ENCODE peak calls at places on chromosomes 16 and 17, in seven cellular contexts. One of them, this sample, is unnamed.

GRCh38 chr16:12976936-12977335 is 75.5 kb downstream of the SHISA9 start:
- DNase-seq in prostate gland: no peak
- DNase-seq in stomach: no peak
- DNase-seq in spleen: no peak
- DNase-seq in astrocyte of the cerebellum: no peak
- DNase-seq in A549: peak; percentile 4
- DNase-seq in fibroblast of lung: no peak
- DNase-seq in this sample: no peak

GRCh38 chr17:18225121-18225561 is 294 bp upstream of the LLGL1 start:
- DNase-seq in prostate gland: peak; percentile 95
- DNase-seq in astrocyte of the cerebellum: peak; percentile 83
- DNase-seq in fibroblast of lung: peak; percentile 91
- DNase-seq in A549: peak; percentile 96
- DNase-seq in spleen: peak; percentile 99
- DNase-seq in stomach: peak; percentile 98
- DNase-seq in this sample: peak; percentile 96

GRCh38 chr17:48505788-48506187 is 25.0 kb downstream of the HOXB1 start:
- DNase-seq in prostate gland: no peak
- DNase-seq in A549: peak; percentile 89
- DNase-seq in stomach: no peak
- DNase-seq in spleen: no peak
- DNase-seq in fibroblast of lung: peak; percentile 92
- DNase-seq in astrocyte of the cerebellum: peak; percentile 34
- DNase-seq in this sample: no peak

GRCh38 chr17:16506188-16506587 is 14.2 kb upstream of the LRRC75A start:
- DNase-seq in A549: no peak
- DNase-seq in stomach: no peak
- DNase-seq in prostate gland: no peak
- DNase-seq in astrocyte of the cerebellum: no peak
- DNase-seq in fibroblast of lung: no peak
- DNase-seq in spleen: no peak
- DNase-seq in this sample: no peak

GRCh38 chr16:72850863-72851262 is 197.1 kb downstream of the ZFHX3 start:
- DNase-seq in stomach: no peak
- DNase-seq in prostate gland: no peak
- DNase-seq in astrocyte of the cerebellum: no peak
- DNase-seq in fibroblast of lung: peak; percentile 35
- DNase-seq in spleen: no peak
- DNase-seq in A549: no peak
- DNase-seq in this sample: no peak

GRCh38 chr16:22784690-22785214 is 29.2 kb upstream of the HS3ST2 start:
- DNase-seq in fibroblast of lung: no peak
- DNase-seq in astrocyte of the cerebellum: no peak
- DNase-seq in prostate gland: no peak
- DNase-seq in spleen: no peak
- DNase-seq in A549: no peak
- DNase-seq in stomach: no peak
- DNase-seq in this sample: no peak

GRCh38 chr17:8383143-8383974 is at the start of gene RPL26:
- DNase-seq in prostate gland: peak; percentile 97
- DNase-seq in A549: peak; percentile 99
- DNase-seq in stomach: peak; percentile 96
- DNase-seq in fibroblast of lung: peak; percentile 96
- DNase-seq in spleen: peak; percentile 98
- DNase-seq in astrocyte of the cerebellum: peak; percentile 97
- DNase-seq in this sample: peak; percentile 98

GRCh38 chr16:75287708-75288107 is 36.3 kb upstream of the BCAR1 start:
- DNase-seq in spleen: no peak
- DNase-seq in A549: no peak
- DNase-seq in astrocyte of the cerebellum: no peak
- DNase-seq in stomach: no peak
- DNase-seq in prostate gland: no peak
- DNase-seq in fibroblast of lung: no peak
- DNase-seq in this sample: no peak

GRCh38 chr16:57502048-57502775 is 15.9 kb upstream of the DOK4 start:
- DNase-seq in fibroblast of lung: no peak
- DNase-seq in stomach: no peak
- DNase-seq in prostate gland: no peak
- DNase-seq in A549: no peak
- DNase-seq in spleen: no peak
- DNase-seq in astrocyte of the cerebellum: no peak
- DNase-seq in this sample: no peak

GRCh38 chr17:30824002-30824355 is 513 bp downstream of the CRLF3 start:
- DNase-seq in spleen: peak; percentile 81
- DNase-seq in fibroblast of lung: peak; percentile 19
- DNase-seq in astrocyte of the cerebellum: no peak
- DNase-seq in prostate gland: no peak
- DNase-seq in stomach: no peak
- DNase-seq in A549: no peak
- DNase-seq in this sample: no peak

GRCh38 chr17:72205357-72205756 is 84.5 kb downstream of the SOX9 start:
- DNase-seq in spleen: no peak
- DNase-seq in A549: no peak
- DNase-seq in fibroblast of lung: no peak
- DNase-seq in prostate gland: no peak
- DNase-seq in astrocyte of the cerebellum: no peak
- DNase-seq in stomach: no peak
- DNase-seq in this sample: no peak

GRCh38 chr17:57370051-57370581 is 113.8 kb downstream of the MSI2 start:
- DNase-seq in spleen: no peak
- DNase-seq in astrocyte of the cerebellum: peak; percentile 20
- DNase-seq in fibroblast of lung: peak; percentile 82
- DNase-seq in stomach: no peak
- DNase-seq in A549: peak; percentile 91
- DNase-seq in prostate gland: no peak
- DNase-seq in this sample: no peak

GRCh38 chr17:30558313-30559195 is 81.3 kb downstream of the GOSR1 start:
- DNase-seq in stomach: peak; percentile 19
- DNase-seq in A549: no peak
- DNase-seq in astrocyte of the cerebellum: no peak
- DNase-seq in prostate gland: no peak
- DNase-seq in spleen: no peak
- DNase-seq in fibroblast of lung: no peak
- DNase-seq in this sample: no peak

GRCh38 chr16:58197314-58198012 is 443 bp downstream of the CSNK2A2 start:
- DNase-seq in stomach: no peak
- DNase-seq in astrocyte of the cerebellum: no peak
- DNase-seq in fibroblast of lung: no peak
- DNase-seq in prostate gland: no peak
- DNase-seq in spleen: peak; percentile 80
- DNase-seq in A549: no peak
- DNase-seq in this sample: no peak

GRCh38 chr17:66395961-66396360 is 93.5 kb downstream of the PRKCA start:
- DNase-seq in spleen: no peak
- DNase-seq in astrocyte of the cerebellum: no peak
- DNase-seq in A549: no peak
- DNase-seq in stomach: no peak
- DNase-seq in prostate gland: no peak
- DNase-seq in fibroblast of lung: no peak
- DNase-seq in this sample: no peak

DNA sequence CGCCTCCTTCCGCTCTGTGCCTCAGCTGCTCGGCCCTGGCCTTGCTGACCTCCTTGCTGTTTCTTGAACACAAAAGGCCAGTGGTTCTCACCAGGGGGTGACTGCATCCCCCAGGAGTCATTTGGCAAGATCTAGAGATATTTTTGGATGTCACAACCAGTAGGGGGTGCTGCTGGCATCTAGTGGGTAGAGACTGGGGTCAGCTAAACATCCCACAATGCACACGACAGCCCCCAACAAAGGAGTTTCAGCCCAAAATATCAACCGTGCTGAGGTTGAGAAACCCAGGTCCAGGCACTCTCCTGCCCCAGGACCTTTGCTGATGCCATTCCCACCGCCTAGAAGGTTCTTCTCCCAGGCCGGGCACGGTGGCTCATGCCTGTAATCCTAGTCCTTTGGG is 39.7 kb downstream of the ABCC6 start:
- DNase-seq in prostate gland: no peak
- DNase-seq in spleen: no peak
- DNase-seq in fibroblast of lung: no peak
- DNase-seq in stomach: no peak
- DNase-seq in astrocyte of the cerebellum: no peak
- DNase-seq in A549: no peak
- DNase-seq in this sample: no peak
- TF ChIP-seq CTCF in prostate gland: no peak
- TF ChIP-seq CTCF in spleen: no peak
- TF ChIP-seq CTCF in fibroblast of lung: peak; percentile 26
- TF ChIP-seq CTCF in stomach: no peak
- TF ChIP-seq CTCF in astrocyte of the cerebellum: peak; percentile 31
- TF ChIP-seq CTCF in A549: peak; percentile 26
- TF ChIP-seq CTCF in this sample: no peak

GRCh38 chr17:81921531-81921862 is 3.5 kb upstream of the SIRT7 start:
- DNase-seq in stomach: no peak
- DNase-seq in astrocyte of the cerebellum: no peak
- DNase-seq in spleen: no peak
- DNase-seq in A549: no peak
- DNase-seq in fibroblast of lung: no peak
- DNase-seq in prostate gland: no peak
- DNase-seq in this sample: no peak

GRCh38 chr17:81923302-81924260 is 4.0 kb downstream of the MAFG start:
- DNase-seq in stomach: peak; percentile 85
- DNase-seq in A549: peak; percentile 91
- DNase-seq in astrocyte of the cerebellum: no peak
- DNase-seq in prostate gland: no peak
- DNase-seq in spleen: peak; percentile 92
- DNase-seq in fibroblast of lung: peak; percentile 75
- DNase-seq in this sample: peak; percentile 36

GRCh38 chr17:81921996-81922565 is 4.1 kb upstream of the SIRT7 start:
- DNase-seq in A549: no peak
- DNase-seq in astrocyte of the cerebellum: no peak
- DNase-seq in spleen: no peak
- DNase-seq in fibroblast of lung: no peak
- DNase-seq in stomach: no peak
- DNase-seq in prostate gland: no peak
- DNase-seq in this sample: no peak

GRCh38 chr17:81920612-81921530 is 2.9 kb upstream of the SIRT7 start:
- DNase-seq in spleen: no peak
- DNase-seq in fibroblast of lung: no peak
- DNase-seq in stomach: no peak
- DNase-seq in prostate gland: no peak
- DNase-seq in A549: no peak
- DNase-seq in astrocyte of the cerebellum: no peak
- DNase-seq in this sample: no peak

DNA sequence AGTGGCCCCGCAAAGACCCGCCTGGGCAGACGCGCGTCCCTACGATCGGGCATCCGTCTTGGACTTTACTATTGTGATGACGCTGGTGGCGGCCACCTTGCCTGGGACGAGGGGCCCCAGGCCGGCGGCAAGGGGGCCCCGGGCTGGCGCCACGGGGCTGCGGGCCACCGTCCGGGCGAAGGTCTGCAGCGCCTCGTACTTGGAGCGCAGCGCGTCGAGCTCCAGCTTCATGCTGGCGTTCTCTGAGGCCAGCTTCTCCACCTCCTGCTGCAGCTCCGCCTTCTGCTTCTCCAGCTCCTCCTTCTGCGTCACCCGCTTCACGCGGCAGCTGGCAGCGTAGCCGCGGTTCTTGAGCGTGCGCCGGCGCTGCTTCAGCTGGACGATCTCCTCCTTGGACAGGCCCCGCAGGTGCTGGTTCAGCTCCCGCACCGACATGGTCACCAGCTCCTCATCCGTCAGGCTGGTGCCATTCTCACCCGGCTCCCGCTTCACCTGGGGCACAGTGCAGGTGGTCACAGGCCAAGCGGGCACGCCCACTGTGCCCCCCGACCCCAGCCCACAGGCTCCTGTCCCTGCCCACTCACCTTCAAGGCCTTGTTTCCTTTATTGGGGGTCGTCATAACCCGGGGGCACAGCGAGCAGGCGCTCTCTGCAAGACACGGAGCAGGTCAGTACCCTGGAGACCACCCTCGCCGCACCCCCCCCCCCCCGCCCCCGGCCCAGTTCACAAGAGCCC is 4.8 kb upstream of the SIRT7 start:
- DNase-seq in fibroblast of lung: no peak
- DNase-seq in spleen: no peak
- DNase-seq in A549: peak; percentile 91
- DNase-seq in prostate gland: no peak
- DNase-seq in stomach: no peak
- DNase-seq in astrocyte of the cerebellum: no peak
- DNase-seq in this sample: no peak
- H3K4me3 ChIP-seq in fibroblast of lung: no peak overlapping the region
- H3K4me3 ChIP-seq in spleen: peak overlapping the region; percentile 34
- H3K4me3 ChIP-seq in A549: peak overlapping the region; percentile 57
- H3K4me3 ChIP-seq in prostate gland: no peak overlapping the region
- H3K4me3 ChIP-seq in stomach: peak overlapping the region; percentile 28
- H3K4me3 ChIP-seq in astrocyte of the cerebellum: peak overlapping the region; percentile 26
- H3K4me3 ChIP-seq in this sample: peak overlapping the region; percentile 34

DNA sequence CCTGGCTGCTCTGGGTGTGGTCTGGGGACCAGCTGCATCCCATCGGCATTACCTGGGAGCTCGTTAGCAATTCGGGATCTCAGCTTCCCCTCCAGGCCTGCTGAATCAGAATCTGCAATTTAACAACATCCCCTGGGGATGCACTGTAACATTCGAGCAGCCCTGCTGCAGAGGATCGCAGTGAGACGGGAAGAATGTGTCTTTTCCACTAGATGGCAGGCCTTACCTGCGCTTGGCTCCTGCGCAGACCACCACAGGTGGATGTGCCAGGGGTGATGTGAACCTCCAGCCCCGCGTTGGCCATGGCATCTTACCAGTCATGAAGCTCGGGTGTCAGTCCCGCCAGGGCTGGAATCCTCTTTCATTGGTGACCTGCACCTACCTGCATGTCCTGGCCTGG is 209.9 kb downstream of the PRKCB start:
- DNase-seq in stomach: no peak
- DNase-seq in astrocyte of the cerebellum: no peak
- DNase-seq in prostate gland: no peak
- DNase-seq in A549: peak; percentile 22
- DNase-seq in spleen: no peak
- DNase-seq in fibroblast of lung: no peak
- DNase-seq in this sample: no peak
- TF ChIP-seq CTCF in stomach: no peak
- TF ChIP-seq CTCF in astrocyte of the cerebellum: no peak
- TF ChIP-seq CTCF in prostate gland: no peak
- TF ChIP-seq CTCF in A549: peak; percentile 59
- TF ChIP-seq CTCF in spleen: no peak
- TF ChIP-seq CTCF in fibroblast of lung: no peak
- TF ChIP-seq CTCF in this sample: no peak

DNA sequence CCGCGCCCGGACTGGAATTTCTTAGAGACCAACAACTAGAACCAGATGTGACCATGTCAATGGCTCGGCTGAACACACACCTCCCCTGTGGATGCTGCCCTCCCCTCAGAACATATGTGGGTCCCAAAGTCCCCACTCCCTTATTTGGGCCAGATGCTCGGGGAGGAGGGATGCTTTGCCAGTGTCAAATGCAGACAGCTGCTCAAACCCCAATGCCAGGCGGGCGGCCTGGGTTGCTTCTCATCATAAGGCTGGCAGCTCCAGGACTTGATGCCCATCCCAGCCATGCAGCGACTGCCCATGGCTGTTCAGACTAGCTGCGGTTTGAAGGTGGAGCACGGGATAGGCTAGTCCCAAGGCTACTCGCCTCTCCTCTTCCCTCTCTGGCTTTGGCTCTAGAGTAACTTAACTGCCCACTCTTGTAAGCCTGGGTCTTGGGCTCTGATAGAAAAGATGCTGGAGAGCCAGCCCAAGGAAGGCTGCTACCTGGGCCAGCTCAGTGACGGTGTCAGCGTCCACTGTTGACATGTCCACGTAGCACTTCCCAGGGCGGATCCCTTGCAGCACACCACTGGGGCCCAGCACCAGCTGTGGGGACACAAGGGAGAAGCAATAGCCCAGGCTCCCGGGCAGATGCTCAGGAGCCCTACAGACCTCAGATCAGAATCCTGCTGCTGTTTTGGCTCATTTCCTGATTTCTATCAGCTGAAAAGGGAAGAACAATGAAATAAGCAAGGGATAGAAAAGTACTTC is 11.0 kb upstream of the ROGDI start:
- DNase-seq in astrocyte of the cerebellum: no peak
- DNase-seq in prostate gland: no peak
- DNase-seq in spleen: no peak
- DNase-seq in A549: no peak
- DNase-seq in stomach: no peak
- DNase-seq in fibroblast of lung: no peak
- DNase-seq in this sample: no peak
- H3K4me3 ChIP-seq in astrocyte of the cerebellum: no peak overlapping the region
- H3K4me3 ChIP-seq in prostate gland: no peak overlapping the region
- H3K4me3 ChIP-seq in spleen: no peak overlapping the region
- H3K4me3 ChIP-seq in A549: no peak overlapping the region
- H3K4me3 ChIP-seq in stomach: no peak overlapping the region
- H3K4me3 ChIP-seq in fibroblast of lung: no peak overlapping the region
- H3K4me3 ChIP-seq in this sample: no peak overlapping the region

This sample was measured in tibial nerve.